ENCODE peak calls at places on chromosomes 1 and 21, in nine cellular contexts. One of them, this sample, is unnamed.
A peak's percentile ranks its signal among the peaks of the same experiment; 100 is the strongest.

GRCh38 chr1:6971048-6971447 is 185.8 kb downstream of the CAMTA1 start:
- DNase-seq in left ventricle myocardium inferior: no peak
- DNase-seq in H9: peak; percentile 16
- DNase-seq in CD8-positive, alpha-beta memory T cell: no peak
- DNase-seq in aorta: no peak
- DNase-seq in transverse colon: no peak
- DNase-seq in GM23248: peak; percentile 59
- DNase-seq in spleen: peak; percentile 5
- DNase-seq in CD8-positive, alpha-beta T cell: no peak
- DNase-seq in this sample: no peak

GRCh38 chr1:100250264-100250663 is 630 bp upstream of the DBT start:
- DNase-seq in left ventricle myocardium inferior: no peak
- DNase-seq in H9: no peak
- DNase-seq in CD8-positive, alpha-beta memory T cell: no peak
- DNase-seq in aorta: no peak
- DNase-seq in transverse colon: no peak
- DNase-seq in GM23248: peak; percentile 4
- DNase-seq in spleen: no peak
- DNase-seq in CD8-positive, alpha-beta T cell: no peak
- DNase-seq in this sample: no peak

GRCh38 chr1:222910699-222911098 is 95.9 kb downstream of the DISP1 start:
- DNase-seq in left ventricle myocardium inferior: no peak
- DNase-seq in H9: no peak
- DNase-seq in CD8-positive, alpha-beta memory T cell: no peak
- DNase-seq in aorta: no peak
- DNase-seq in transverse colon: no peak
- DNase-seq in GM23248: peak; percentile 78
- DNase-seq in spleen: no peak
- DNase-seq in CD8-positive, alpha-beta T cell: no peak
- DNase-seq in this sample: no peak

GRCh38 chr21:32329331-32329730 is 30.7 kb downstream of the MRAP start:
- DNase-seq in left ventricle myocardium inferior: no peak
- DNase-seq in H9: no peak
- DNase-seq in CD8-positive, alpha-beta memory T cell: no peak
- DNase-seq in aorta: peak; percentile 77
- DNase-seq in transverse colon: no peak
- DNase-seq in GM23248: peak; percentile 82
- DNase-seq in spleen: no peak
- DNase-seq in CD8-positive, alpha-beta T cell: no peak
- DNase-seq in this sample: no peak

GRCh38 chr1:31505884-31506497 is 70.3 kb upstream of the TINAGL1 start:
- DNase-seq in left ventricle myocardium inferior: no peak
- DNase-seq in H9: peak; percentile 9
- DNase-seq in CD8-positive, alpha-beta memory T cell: no peak
- DNase-seq in aorta: no peak
- DNase-seq in transverse colon: no peak
- DNase-seq in GM23248: peak; percentile 86
- DNase-seq in spleen: no peak
- DNase-seq in CD8-positive, alpha-beta T cell: no peak
- DNase-seq in this sample: no peak

GRCh38 chr1:225653463-225654276 is 747 bp upstream of the ENAH start:
- DNase-seq in left ventricle myocardium inferior: peak; percentile 66
- DNase-seq in H9: peak; percentile 53
- DNase-seq in CD8-positive, alpha-beta memory T cell: no peak
- DNase-seq in aorta: peak; percentile 81
- DNase-seq in transverse colon: peak; percentile 72
- DNase-seq in GM23248: peak; percentile 89
- DNase-seq in spleen: peak; percentile 83
- DNase-seq in CD8-positive, alpha-beta T cell: peak; percentile 19
- DNase-seq in this sample: peak; percentile 74

GRCh38 chr1:22597301-22597965 is 34.1 kb downstream of the EPHA8 start:
- DNase-seq in left ventricle myocardium inferior: no peak
- DNase-seq in H9: no peak
- DNase-seq in CD8-positive, alpha-beta memory T cell: no peak
- DNase-seq in aorta: no peak
- DNase-seq in transverse colon: no peak
- DNase-seq in GM23248: no peak
- DNase-seq in spleen: no peak
- DNase-seq in CD8-positive, alpha-beta T cell: no peak
- DNase-seq in this sample: no peak

GRCh38 chr1:165696625-165697100 is 1.7 kb downstream of the ALDH9A1 start:
- DNase-seq in left ventricle myocardium inferior: no peak
- DNase-seq in H9: no peak
- DNase-seq in CD8-positive, alpha-beta memory T cell: no peak
- DNase-seq in aorta: no peak
- DNase-seq in transverse colon: no peak
- DNase-seq in GM23248: peak; percentile 96
- DNase-seq in spleen: no peak
- DNase-seq in CD8-positive, alpha-beta T cell: no peak
- DNase-seq in this sample: no peak

GRCh38 chr1:92485374-92486250 is 1.1 kb downstream of the GFI1 start:
- DNase-seq in left ventricle myocardium inferior: peak; percentile 34
- DNase-seq in H9: peak; percentile 76
- DNase-seq in CD8-positive, alpha-beta memory T cell: peak; percentile 78
- DNase-seq in aorta: peak; percentile 62
- DNase-seq in transverse colon: peak; percentile 82
- DNase-seq in GM23248: peak; percentile 36
- DNase-seq in spleen: peak; percentile 96
- DNase-seq in CD8-positive, alpha-beta T cell: peak; percentile 82
- DNase-seq in this sample: no peak

GRCh38 chr1:214791961-214792360 is 189.0 kb downstream of the CENPF start:
- DNase-seq in left ventricle myocardium inferior: no peak
- DNase-seq in H9: no peak
- DNase-seq in CD8-positive, alpha-beta memory T cell: no peak
- DNase-seq in aorta: no peak
- DNase-seq in transverse colon: no peak
- DNase-seq in GM23248: peak; percentile 19
- DNase-seq in spleen: no peak
- DNase-seq in CD8-positive, alpha-beta T cell: no peak
- DNase-seq in this sample: no peak

GRCh38 chr1:32249831-32250525 is 1.1 kb upstream of the LCK start:
- DNase-seq in left ventricle myocardium inferior: peak; percentile 31
- DNase-seq in H9: no peak
- DNase-seq in CD8-positive, alpha-beta memory T cell: peak; percentile 89
- DNase-seq in aorta: no peak
- DNase-seq in transverse colon: peak; percentile 79
- DNase-seq in GM23248: no peak
- DNase-seq in spleen: peak; percentile 94
- DNase-seq in CD8-positive, alpha-beta T cell: peak; percentile 82
- DNase-seq in this sample: no peak

GRCh38 chr1:116569776-116570357 is 959 bp downstream of the CD58 start:
- DNase-seq in left ventricle myocardium inferior: peak; percentile 47
- DNase-seq in H9: no peak
- DNase-seq in CD8-positive, alpha-beta memory T cell: peak; percentile 54
- DNase-seq in aorta: peak; percentile 69
- DNase-seq in transverse colon: peak; percentile 80
- DNase-seq in GM23248: peak; percentile 21
- DNase-seq in spleen: peak; percentile 91
- DNase-seq in CD8-positive, alpha-beta T cell: peak; percentile 58
- DNase-seq in this sample: no peak

GRCh38 chr1:230541306-230541705 is 101.0 kb upstream of the COG2 start:
- DNase-seq in left ventricle myocardium inferior: no peak
- DNase-seq in H9: no peak
- DNase-seq in CD8-positive, alpha-beta memory T cell: no peak
- DNase-seq in aorta: no peak
- DNase-seq in transverse colon: no peak
- DNase-seq in GM23248: no peak
- DNase-seq in spleen: no peak
- DNase-seq in CD8-positive, alpha-beta T cell: no peak
- DNase-seq in this sample: no peak

GRCh38 chr1:13965770-13966398 is 265.9 kb downstream of the PRDM2 start:
- DNase-seq in left ventricle myocardium inferior: peak; percentile 43
- DNase-seq in H9: peak; percentile 82
- DNase-seq in CD8-positive, alpha-beta memory T cell: no peak
- DNase-seq in aorta: no peak
- DNase-seq in transverse colon: peak; percentile 41
- DNase-seq in GM23248: peak; percentile 74
- DNase-seq in spleen: no peak
- DNase-seq in CD8-positive, alpha-beta T cell: no peak
- DNase-seq in this sample: no peak

GRCh38 chr21:33314096-33314495 is 10.7 kb upstream of the IFNAR1 start:
- DNase-seq in left ventricle myocardium inferior: no peak
- DNase-seq in H9: no peak
- DNase-seq in CD8-positive, alpha-beta memory T cell: no peak
- DNase-seq in aorta: no peak
- DNase-seq in transverse colon: no peak
- DNase-seq in GM23248: peak; percentile 46
- DNase-seq in spleen: no peak
- DNase-seq in CD8-positive, alpha-beta T cell: no peak
- DNase-seq in this sample: no peak

GRCh38 chr1:103112535-103112934 is 4.2 kb upstream of the COL11A1 start:
- DNase-seq in left ventricle myocardium inferior: no peak
- DNase-seq in H9: no peak
- DNase-seq in CD8-positive, alpha-beta memory T cell: no peak
- DNase-seq in aorta: no peak
- DNase-seq in transverse colon: no peak
- DNase-seq in GM23248: no peak
- DNase-seq in spleen: no peak
- DNase-seq in CD8-positive, alpha-beta T cell: no peak
- DNase-seq in this sample: no peak

GRCh38 chr1:210001751-210002150 is 63.7 kb downstream of the SYT14 start:
- DNase-seq in left ventricle myocardium inferior: no peak
- DNase-seq in H9: no peak
- DNase-seq in CD8-positive, alpha-beta memory T cell: no peak
- DNase-seq in aorta: no peak
- DNase-seq in transverse colon: no peak
- DNase-seq in GM23248: peak; percentile 9
- DNase-seq in spleen: no peak
- DNase-seq in CD8-positive, alpha-beta T cell: no peak
- DNase-seq in this sample: no peak

GRCh38 chr1:153536618-153537375 is 1.0 kb upstream of the S100A6 start:
- DNase-seq in left ventricle myocardium inferior: no peak
- DNase-seq in H9: no peak
- DNase-seq in CD8-positive, alpha-beta memory T cell: no peak
- DNase-seq in aorta: peak; percentile 60
- DNase-seq in transverse colon: peak; percentile 84
- DNase-seq in GM23248: no peak
- DNase-seq in spleen: peak; percentile 74
- DNase-seq in CD8-positive, alpha-beta T cell: no peak
- DNase-seq in this sample: no peak
- H3K27ac ChIP-seq in left ventricle myocardium inferior: peak overlapping the region; percentile 98
- H3K27ac ChIP-seq in H9: no peak overlapping the region
- H3K27ac ChIP-seq in CD8-positive, alpha-beta memory T cell: peak overlapping the region; percentile 86
- H3K27ac ChIP-seq in aorta: peak overlapping the region; percentile 89
- H3K27ac ChIP-seq in transverse colon: peak overlapping the region; percentile 95
- H3K27ac ChIP-seq in GM23248: peak overlapping the region; percentile 64
- H3K27ac ChIP-seq in spleen: peak overlapping the region; percentile 94
- H3K27ac ChIP-seq in CD8-positive, alpha-beta T cell: peak overlapping the region; percentile 42
- H3K27ac ChIP-seq in this sample: peak overlapping the region; percentile 88

GRCh38 chr1:220761688-220762427 is 13.7 kb downstream of the MTARC2 start:
- DNase-seq in left ventricle myocardium inferior: no peak
- DNase-seq in H9: no peak
- DNase-seq in CD8-positive, alpha-beta memory T cell: no peak
- DNase-seq in aorta: no peak
- DNase-seq in transverse colon: peak; percentile 63
- DNase-seq in GM23248: no peak
- DNase-seq in spleen: no peak
- DNase-seq in CD8-positive, alpha-beta T cell: no peak
- DNase-seq in this sample: no peak
- H3K27ac ChIP-seq in left ventricle myocardium inferior: no peak overlapping the region
- H3K27ac ChIP-seq in H9: no peak overlapping the region
- H3K27ac ChIP-seq in CD8-positive, alpha-beta memory T cell: no peak overlapping the region
- H3K27ac ChIP-seq in aorta: no peak overlapping the region
- H3K27ac ChIP-seq in transverse colon: peak overlapping the region; percentile 41
- H3K27ac ChIP-seq in GM23248: no peak overlapping the region
- H3K27ac ChIP-seq in spleen: no peak overlapping the region
- H3K27ac ChIP-seq in CD8-positive, alpha-beta T cell: no peak overlapping the region
- H3K27ac ChIP-seq in this sample: no peak overlapping the region

DNA sequence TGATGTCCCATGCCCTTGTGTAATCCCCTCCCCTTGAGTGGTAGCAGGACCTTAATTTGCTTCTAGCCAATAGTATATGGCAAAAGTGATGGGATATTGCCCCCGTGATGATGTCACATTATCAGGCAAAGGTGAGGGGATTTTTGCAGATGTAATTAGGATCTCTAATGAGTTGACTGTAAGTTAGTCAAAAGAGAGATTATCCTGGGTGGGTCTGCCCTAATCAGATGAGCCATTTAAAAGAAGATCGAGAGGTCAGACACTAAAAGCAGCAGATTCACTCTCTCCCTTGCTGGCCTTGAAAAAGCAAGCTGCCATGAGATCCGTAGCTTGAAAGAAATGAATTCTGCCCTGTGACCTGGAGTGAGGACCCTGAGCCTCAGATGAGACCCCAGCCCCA is 50.1 kb upstream of the TARBP1 start:
- DNase-seq in left ventricle myocardium inferior: no peak
- DNase-seq in H9: no peak
- DNase-seq in CD8-positive, alpha-beta memory T cell: no peak
- DNase-seq in aorta: no peak
- DNase-seq in transverse colon: no peak
- DNase-seq in GM23248: no peak
- DNase-seq in spleen: no peak
- DNase-seq in CD8-positive, alpha-beta T cell: no peak
- DNase-seq in this sample: no peak
- H3K27ac ChIP-seq in left ventricle myocardium inferior: peak overlapping the region; percentile 98
- H3K27ac ChIP-seq in H9: no peak overlapping the region
- H3K27ac ChIP-seq in CD8-positive, alpha-beta memory T cell: no peak overlapping the region
- H3K27ac ChIP-seq in aorta: peak overlapping the region; percentile 59
- H3K27ac ChIP-seq in transverse colon: peak overlapping the region; percentile 93
- H3K27ac ChIP-seq in GM23248: no peak overlapping the region
- H3K27ac ChIP-seq in spleen: peak overlapping the region; percentile 7
- H3K27ac ChIP-seq in CD8-positive, alpha-beta T cell: no peak overlapping the region
- H3K27ac ChIP-seq in this sample: peak overlapping the region; percentile 45

GRCh38 chr1:154420961-154421924 is 16.1 kb downstream of the IL6R start:
- DNase-seq in left ventricle myocardium inferior: no peak
- DNase-seq in H9: no peak
- DNase-seq in CD8-positive, alpha-beta memory T cell: no peak
- DNase-seq in aorta: peak; percentile 12
- DNase-seq in transverse colon: no peak
- DNase-seq in GM23248: no peak
- DNase-seq in spleen: peak; percentile 60
- DNase-seq in CD8-positive, alpha-beta T cell: no peak
- DNase-seq in this sample: no peak
- H3K27ac ChIP-seq in left ventricle myocardium inferior: peak overlapping the region; percentile 98
- H3K27ac ChIP-seq in H9: no peak overlapping the region
- H3K27ac ChIP-seq in CD8-positive, alpha-beta memory T cell: no peak overlapping the region
- H3K27ac ChIP-seq in aorta: no peak overlapping the region
- H3K27ac ChIP-seq in transverse colon: peak overlapping the region; percentile 91
- H3K27ac ChIP-seq in GM23248: peak overlapping the region; percentile 96
- H3K27ac ChIP-seq in spleen: peak overlapping the region; percentile 86
- H3K27ac ChIP-seq in CD8-positive, alpha-beta T cell: no peak overlapping the region
- H3K27ac ChIP-seq in this sample: peak overlapping the region; percentile 90